ENCODE peak calls at places on chromosome 1, in ten cellular contexts. M is left ventricle myocardium inferior; H is CD8-positive, alpha-beta T cell; T is mesothelial cell of epicardium; R is BE2C; X is AG04450; K is fibroblast of the aortic adventitia; E is GM12864; I is HFF-Myc; F is thoracic aorta. L is an unnamed sample.
A peak's percentile ranks its signal among the peaks of the same experiment; 100 is the strongest.

GRCh38 chr1:215489771-215490566 is 77.1 kb upstream of the KCTD3 start:
- DNase-seq in M (no peak), H (no peak), T (no peak), R (no peak), X (no peak), K (no peak), E (no peak), I (no peak), F (no peak), L (no peak)

GRCh38 chr1:11044849-11045427 is 2.1 kb downstream of the MASP2 start:
- DNase-seq in M (no peak), H (no peak), T (no peak), R (no peak), X (no peak), K (no peak), E (no peak), I (no peak), F (no peak), L (no peak)

GRCh38 chr1:203754455-203754864 is 10.5 kb upstream of the LAX1 start:
- DNase-seq in M (no peak), H (no peak), T (no peak), R (no peak), X (no peak), K (no peak), E (peak; percentile 85), I (no peak), F (no peak), L (no peak)

GRCh38 chr1:192732787-192733186 is 76.1 kb upstream of the RGS2 start:
- DNase-seq in M (no peak), H (no peak), T (no peak), R (peak; percentile 30), X (no peak), K (no peak), E (no peak), I (no peak), F (no peak), L (no peak)

GRCh38 chr1:235468970-235469369 is 35.3 kb downstream of the B3GALNT2 start:
- DNase-seq in M (no peak), H (no peak), T (no peak), R (no peak), X (peak; percentile 8), K (peak; percentile 50), E (no peak), I (peak; percentile 9), F (no peak), L (no peak)

GRCh38 chr1:2205191-2205952 is 10.8 kb upstream of the FAAP20 start:
- DNase-seq in M (peak; percentile 98), H (peak; percentile 97), T (no peak), R (peak; percentile 97), X (peak; percentile 81), K (peak; percentile 94), E (peak; percentile 60), I (no peak), F (peak; percentile 92), L (no peak)

GRCh38 chr1:234886081-234886874 is 242.4 kb downstream of the TOMM20 start:
- DNase-seq in M (no peak), H (no peak), T (no peak), R (no peak), X (no peak), K (peak; percentile 79), E (no peak), I (no peak), F (no peak), L (no peak)

GRCh38 chr1:175978926-175979325 is 228.2 kb downstream of the COP1 start:
- DNase-seq in M (no peak), H (no peak), T (no peak), R (no peak), X (no peak), K (no peak), E (no peak), I (no peak), F (no peak), L (no peak)

GRCh38 chr1:37793773-37794371 is at the start of gene MANEAL:
- DNase-seq in M (peak; percentile 32), H (no peak), T (no peak), R (peak; percentile 67), X (no peak), K (peak; percentile 38), E (no peak), I (no peak), F (no peak), L (peak; percentile 86)

GRCh38 chr1:6603851-6604558 is 1.3 kb upstream of the KLHL21 start:
- DNase-seq in M (peak; percentile 81), H (peak; percentile 70), T (peak; percentile 58), R (no peak), X (no peak), K (peak; percentile 91), E (no peak), I (peak; percentile 55), F (peak; percentile 79), L (no peak)

GRCh38 chr1:109847251-109847650 is 63.4 kb upstream of the CSF1 start:
- DNase-seq in M (no peak), H (no peak), T (no peak), R (no peak), X (no peak), K (no peak), E (no peak), I (no peak), F (no peak), L (no peak)
- TF ChIP-seq CTCF in M (no peak), H (no peak), T (no peak), R (no peak), X (no peak), K (no peak), E (no peak), I (no peak), F (no peak), L (no peak)

DNA sequence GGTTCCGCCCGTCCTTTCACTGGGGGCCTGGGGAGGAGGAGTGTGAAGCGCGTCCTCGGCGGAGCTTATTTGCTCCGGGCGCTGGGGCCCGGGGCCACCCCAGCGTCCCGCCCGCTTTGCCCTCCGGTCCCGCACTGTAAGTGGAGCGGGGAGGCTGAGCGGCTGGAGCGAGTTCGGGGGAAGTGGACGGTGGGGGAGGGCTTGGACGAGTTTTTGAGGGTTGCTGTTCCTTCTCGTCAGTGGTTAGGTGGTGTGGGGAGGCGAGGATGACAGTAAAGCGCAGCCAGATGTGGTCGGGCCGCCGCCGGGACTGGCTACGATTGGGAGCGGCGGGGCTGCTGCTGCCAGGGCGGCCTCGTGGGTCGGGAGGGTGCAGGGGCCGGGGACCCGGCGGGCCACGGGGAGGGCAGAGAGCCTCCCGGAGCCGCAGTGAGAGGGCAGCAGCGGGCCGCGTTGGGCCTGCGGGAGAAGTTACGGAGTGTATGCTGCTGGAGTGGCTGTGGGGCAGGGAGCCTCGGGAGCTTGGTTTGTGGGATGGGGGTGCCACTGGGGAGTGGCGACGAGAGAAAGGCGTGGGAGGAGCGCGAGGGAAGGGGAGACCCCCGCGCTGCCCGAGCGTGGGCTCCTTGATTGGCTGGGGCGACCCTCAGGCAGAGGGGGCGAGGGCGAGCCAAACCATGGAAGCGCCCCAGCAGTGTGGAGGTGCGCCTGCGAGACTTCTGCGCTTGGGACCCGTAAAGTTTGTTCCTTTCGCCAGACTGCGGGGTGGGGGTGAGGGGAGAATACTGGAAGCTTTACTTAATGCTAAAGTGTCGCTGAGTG is 2.1 kb downstream of the ADGRL2 start:
- DNase-seq in M (peak; percentile 80), H (no peak), T (peak; percentile 40), R (peak; percentile 72), X (no peak), K (peak; percentile 67), E (no peak), I (no peak), F (peak; percentile 8), L (peak; percentile 16)
- TF ChIP-seq CTCF in M (peak; percentile 72), H (no peak), T (no peak), R (peak; percentile 31), X (peak; percentile 57), K (peak; percentile 60), E (no peak), I (peak; percentile 15), F (peak; percentile 50), L (peak; percentile 9)

GRCh38 chr1:161089938-161090337 is 580 bp upstream of the NECTIN4 start:
- DNase-seq in M (no peak), H (no peak), T (no peak), R (no peak), X (no peak), K (no peak), E (no peak), I (no peak), F (no peak), L (no peak)

GRCh38 chr1:161091093-161091492 is 1.7 kb upstream of the NECTIN4 start:
- DNase-seq in M (no peak), H (no peak), T (no peak), R (no peak), X (no peak), K (no peak), E (no peak), I (no peak), F (no peak), L (no peak)

GRCh38 chr1:161090617-161091016 is 1.3 kb upstream of the NECTIN4 start:
- DNase-seq in M (no peak), H (no peak), T (no peak), R (no peak), X (no peak), K (no peak), E (no peak), I (no peak), F (no peak), L (no peak)

GRCh38 chr1:161088587-161089110 is 709 bp downstream of the NECTIN4 start:
- DNase-seq in M (no peak), H (no peak), T (no peak), R (no peak), X (no peak), K (peak; percentile 31), E (no peak), I (no peak), F (no peak), L (no peak)

GRCh38 chr1:161089251-161089924 is at the start of gene NECTIN4:
- DNase-seq in M (no peak), H (no peak), T (no peak), R (no peak), X (no peak), K (no peak), E (no peak), I (no peak), F (no peak), L (no peak)
- TF ChIP-seq CTCF in M (no peak), H (no peak), T (no peak), R (no peak), X (no peak), K (no peak), E (no peak), I (no peak), F (no peak), L (no peak)

DNA sequence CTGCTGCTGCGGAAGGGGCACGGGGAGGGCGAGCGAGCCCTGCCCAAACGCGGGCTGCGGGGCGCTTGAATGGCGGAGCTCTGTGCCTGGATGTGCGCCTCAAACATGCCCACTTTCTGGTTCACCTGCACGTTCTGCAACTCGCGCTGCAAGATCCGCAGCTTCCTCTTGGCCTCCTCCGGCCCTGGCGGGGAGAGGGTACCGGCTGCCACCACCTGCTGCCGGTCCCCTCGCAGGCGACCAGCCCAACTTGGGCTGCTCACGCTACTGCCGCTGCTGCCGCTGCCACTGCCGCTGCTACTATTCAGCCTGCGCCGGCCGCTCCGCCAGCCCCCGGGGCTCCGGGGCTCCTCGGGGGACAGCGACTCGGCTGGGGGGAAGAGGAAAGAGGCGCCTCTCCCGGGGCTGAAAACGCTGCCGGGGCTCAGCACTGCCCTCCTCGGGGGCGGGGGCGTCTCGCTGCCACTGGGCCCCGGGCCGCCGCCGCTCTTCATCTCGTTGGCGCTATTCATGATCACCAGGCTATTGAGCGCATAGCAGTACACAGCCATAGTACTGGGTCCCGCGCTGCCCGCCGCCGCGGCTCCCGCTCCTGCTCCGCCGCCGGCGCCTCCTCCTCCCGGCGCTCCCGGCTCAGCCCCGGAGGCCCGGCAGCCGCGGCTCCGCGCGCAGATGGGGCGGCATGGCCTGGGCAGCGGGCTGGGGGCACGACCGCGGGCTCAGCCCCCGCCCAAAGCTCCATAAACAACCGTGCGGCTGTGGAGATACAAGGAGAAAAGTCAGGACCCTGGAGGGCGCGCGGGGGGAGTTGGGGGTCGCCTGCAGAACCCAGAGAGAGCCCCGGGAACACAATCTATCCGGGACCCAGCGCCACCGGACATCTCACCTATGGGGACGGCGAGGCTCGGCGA is 1.9 kb downstream of the ITPKB start:
- DNase-seq in M (peak; percentile 39), H (peak; percentile 77), T (no peak), R (peak; percentile 61), X (no peak), K (peak; percentile 17), E (no peak), I (no peak), F (no peak), L (peak; percentile 54)
- TF ChIP-seq CTCF in M (peak; percentile 29), H (no peak), T (no peak), R (no peak), X (no peak), K (no peak), E (no peak), I (no peak), F (no peak), L (peak; percentile 12)

L was measured in GM13977.